ENCODE peak calls at places on chromosomes 13 and 19, in ten cellular contexts. One of them, this sample, is unnamed.

GRCh38 chr19:45526143-45526542 is 18.9 kb downstream of the VASP start:
- DNase-seq in brain microvascular endothelial cell: peak; percentile 53
- DNase-seq in mesothelial cell of epicardium: no peak
- DNase-seq in AG09319: no peak
- DNase-seq in fibroblast of lung: peak; percentile 58
- DNase-seq in kidney: peak; percentile 94
- DNase-seq in sigmoid colon: peak; percentile 83
- DNase-seq in H9: peak; percentile 94
- DNase-seq in GM10248: no peak
- DNase-seq in coronary artery: no peak
- DNase-seq in this sample: peak; percentile 44

GRCh38 chr19:8904597-8904996 is 72.4 kb downstream of the MBD3L1 start:
- DNase-seq in sigmoid colon: no peak
- DNase-seq in fibroblast of lung: no peak
- DNase-seq in GM10248: no peak
- DNase-seq in kidney: no peak
- DNase-seq in H9: no peak
- DNase-seq in AG09319: no peak
- DNase-seq in coronary artery: no peak
- DNase-seq in brain microvascular endothelial cell: no peak
- DNase-seq in mesothelial cell of epicardium: no peak
- DNase-seq in this sample: no peak

GRCh38 chr13:91659583-91660415 is 261.4 kb downstream of the GPC5 start:
- DNase-seq in GM10248: no peak
- DNase-seq in fibroblast of lung: no peak
- DNase-seq in kidney: no peak
- DNase-seq in H9: no peak
- DNase-seq in mesothelial cell of epicardium: no peak
- DNase-seq in brain microvascular endothelial cell: no peak
- DNase-seq in sigmoid colon: no peak
- DNase-seq in coronary artery: no peak
- DNase-seq in AG09319: no peak
- DNase-seq in this sample: no peak

GRCh38 chr13:33441015-33441414 is 155.5 kb upstream of the STARD13 start:
- DNase-seq in AG09319: no peak
- DNase-seq in mesothelial cell of epicardium: no peak
- DNase-seq in sigmoid colon: no peak
- DNase-seq in kidney: no peak
- DNase-seq in H9: peak; percentile 46
- DNase-seq in GM10248: no peak
- DNase-seq in fibroblast of lung: peak; percentile 34
- DNase-seq in coronary artery: no peak
- DNase-seq in brain microvascular endothelial cell: no peak
- DNase-seq in this sample: no peak

GRCh38 chr13:106349080-106349841 is 186.2 kb downstream of the EFNB2 start:
- DNase-seq in GM10248: no peak
- DNase-seq in sigmoid colon: no peak
- DNase-seq in AG09319: no peak
- DNase-seq in mesothelial cell of epicardium: peak; percentile 53
- DNase-seq in coronary artery: no peak
- DNase-seq in H9: peak; percentile 56
- DNase-seq in brain microvascular endothelial cell: peak; percentile 30
- DNase-seq in kidney: no peak
- DNase-seq in fibroblast of lung: no peak
- DNase-seq in this sample: no peak

GRCh38 chr13:30105381-30105780 is 202.0 kb downstream of the KATNAL1 start:
- DNase-seq in brain microvascular endothelial cell: no peak
- DNase-seq in mesothelial cell of epicardium: no peak
- DNase-seq in kidney: no peak
- DNase-seq in H9: peak; percentile 67
- DNase-seq in coronary artery: no peak
- DNase-seq in fibroblast of lung: no peak
- DNase-seq in GM10248: no peak
- DNase-seq in AG09319: no peak
- DNase-seq in sigmoid colon: no peak
- DNase-seq in this sample: no peak

GRCh38 chr19:30752201-30752600 is 380.0 kb downstream of the ZNF536 start:
- DNase-seq in GM10248: no peak
- DNase-seq in fibroblast of lung: no peak
- DNase-seq in AG09319: no peak
- DNase-seq in coronary artery: no peak
- DNase-seq in H9: no peak
- DNase-seq in brain microvascular endothelial cell: no peak
- DNase-seq in kidney: no peak
- DNase-seq in mesothelial cell of epicardium: no peak
- DNase-seq in sigmoid colon: no peak
- DNase-seq in this sample: no peak

GRCh38 chr19:29395712-29396414 is 129.9 kb upstream of the VSTM2B start:
- DNase-seq in GM10248: no peak
- DNase-seq in AG09319: no peak
- DNase-seq in fibroblast of lung: no peak
- DNase-seq in coronary artery: no peak
- DNase-seq in kidney: no peak
- DNase-seq in sigmoid colon: no peak
- DNase-seq in H9: no peak
- DNase-seq in brain microvascular endothelial cell: no peak
- DNase-seq in mesothelial cell of epicardium: no peak
- DNase-seq in this sample: no peak

GRCh38 chr19:35901055-35901644 is 810 bp upstream of the NFKBID start:
- DNase-seq in mesothelial cell of epicardium: no peak
- DNase-seq in kidney: no peak
- DNase-seq in H9: no peak
- DNase-seq in GM10248: no peak
- DNase-seq in brain microvascular endothelial cell: peak; percentile 34
- DNase-seq in AG09319: no peak
- DNase-seq in coronary artery: no peak
- DNase-seq in sigmoid colon: no peak
- DNase-seq in fibroblast of lung: no peak
- DNase-seq in this sample: no peak

GRCh38 chr13:43905435-43906031 is 25.8 kb downstream of the LACC1 start:
- DNase-seq in brain microvascular endothelial cell: peak; percentile 60
- DNase-seq in sigmoid colon: no peak
- DNase-seq in AG09319: no peak
- DNase-seq in H9: no peak
- DNase-seq in kidney: no peak
- DNase-seq in coronary artery: no peak
- DNase-seq in fibroblast of lung: peak; percentile 85
- DNase-seq in GM10248: peak; percentile 48
- DNase-seq in mesothelial cell of epicardium: no peak
- DNase-seq in this sample: peak; percentile 41

GRCh38 chr19:36489920-36490415 is 607 bp upstream of the ZNF566 start:
- DNase-seq in sigmoid colon: no peak
- DNase-seq in AG09319: peak; percentile 83
- DNase-seq in kidney: no peak
- DNase-seq in coronary artery: peak; percentile 83
- DNase-seq in H9: peak; percentile 96
- DNase-seq in brain microvascular endothelial cell: peak; percentile 96
- DNase-seq in fibroblast of lung: peak; percentile 96
- DNase-seq in GM10248: peak; percentile 79
- DNase-seq in mesothelial cell of epicardium: no peak
- DNase-seq in this sample: peak; percentile 70

GRCh38 chr19:31543456-31543855 is 194.2 kb upstream of the TSHZ3 start:
- DNase-seq in coronary artery: peak; percentile 33
- DNase-seq in sigmoid colon: no peak
- DNase-seq in H9: peak; percentile 5
- DNase-seq in kidney: no peak
- DNase-seq in brain microvascular endothelial cell: no peak
- DNase-seq in GM10248: no peak
- DNase-seq in AG09319: no peak
- DNase-seq in mesothelial cell of epicardium: peak; percentile 25
- DNase-seq in fibroblast of lung: no peak
- DNase-seq in this sample: no peak

GRCh38 chr13:23776698-23777570 is 112.3 kb downstream of the MIPEP start:
- DNase-seq in H9: no peak
- DNase-seq in kidney: no peak
- DNase-seq in mesothelial cell of epicardium: no peak
- DNase-seq in fibroblast of lung: no peak
- DNase-seq in GM10248: peak; percentile 50
- DNase-seq in brain microvascular endothelial cell: no peak
- DNase-seq in AG09319: no peak
- DNase-seq in coronary artery: no peak
- DNase-seq in sigmoid colon: no peak
- DNase-seq in this sample: no peak
- TF ChIP-seq CTCF in H9: no peak
- TF ChIP-seq CTCF in kidney: no peak
- TF ChIP-seq CTCF in mesothelial cell of epicardium: no peak
- TF ChIP-seq CTCF in fibroblast of lung: no peak
- TF ChIP-seq CTCF in GM10248: no peak
- TF ChIP-seq CTCF in brain microvascular endothelial cell: no peak
- TF ChIP-seq CTCF in AG09319: no peak
- TF ChIP-seq CTCF in coronary artery: no peak
- TF ChIP-seq CTCF in sigmoid colon: no peak
- TF ChIP-seq CTCF in this sample: no peak

GRCh38 chr19:49430172-49430677 is 5.0 kb downstream of the GFY start:
- DNase-seq in H9: no peak
- DNase-seq in AG09319: no peak
- DNase-seq in brain microvascular endothelial cell: no peak
- DNase-seq in GM10248: no peak
- DNase-seq in kidney: no peak
- DNase-seq in mesothelial cell of epicardium: no peak
- DNase-seq in coronary artery: no peak
- DNase-seq in sigmoid colon: no peak
- DNase-seq in fibroblast of lung: no peak
- DNase-seq in this sample: no peak

GRCh38 chr19:49432141-49433073 is 7.2 kb downstream of the GFY start:
- DNase-seq in GM10248: peak; percentile 39
- DNase-seq in AG09319: no peak
- DNase-seq in mesothelial cell of epicardium: no peak
- DNase-seq in kidney: no peak
- DNase-seq in brain microvascular endothelial cell: no peak
- DNase-seq in H9: peak; percentile 95
- DNase-seq in fibroblast of lung: no peak
- DNase-seq in coronary artery: no peak
- DNase-seq in sigmoid colon: no peak
- DNase-seq in this sample: no peak

GRCh38 chr19:49428547-49429451 is 3.6 kb downstream of the GFY start:
- DNase-seq in AG09319: no peak
- DNase-seq in fibroblast of lung: no peak
- DNase-seq in kidney: no peak
- DNase-seq in sigmoid colon: no peak
- DNase-seq in H9: no peak
- DNase-seq in coronary artery: no peak
- DNase-seq in brain microvascular endothelial cell: no peak
- DNase-seq in GM10248: no peak
- DNase-seq in mesothelial cell of epicardium: no peak
- DNase-seq in this sample: no peak

GRCh38 chr19:49431330-49431749 is 6.2 kb downstream of the GFY start:
- DNase-seq in brain microvascular endothelial cell: no peak
- DNase-seq in kidney: no peak
- DNase-seq in sigmoid colon: no peak
- DNase-seq in AG09319: no peak
- DNase-seq in coronary artery: no peak
- DNase-seq in fibroblast of lung: no peak
- DNase-seq in GM10248: peak; percentile 29
- DNase-seq in H9: no peak
- DNase-seq in mesothelial cell of epicardium: no peak
- DNase-seq in this sample: no peak

DNA sequence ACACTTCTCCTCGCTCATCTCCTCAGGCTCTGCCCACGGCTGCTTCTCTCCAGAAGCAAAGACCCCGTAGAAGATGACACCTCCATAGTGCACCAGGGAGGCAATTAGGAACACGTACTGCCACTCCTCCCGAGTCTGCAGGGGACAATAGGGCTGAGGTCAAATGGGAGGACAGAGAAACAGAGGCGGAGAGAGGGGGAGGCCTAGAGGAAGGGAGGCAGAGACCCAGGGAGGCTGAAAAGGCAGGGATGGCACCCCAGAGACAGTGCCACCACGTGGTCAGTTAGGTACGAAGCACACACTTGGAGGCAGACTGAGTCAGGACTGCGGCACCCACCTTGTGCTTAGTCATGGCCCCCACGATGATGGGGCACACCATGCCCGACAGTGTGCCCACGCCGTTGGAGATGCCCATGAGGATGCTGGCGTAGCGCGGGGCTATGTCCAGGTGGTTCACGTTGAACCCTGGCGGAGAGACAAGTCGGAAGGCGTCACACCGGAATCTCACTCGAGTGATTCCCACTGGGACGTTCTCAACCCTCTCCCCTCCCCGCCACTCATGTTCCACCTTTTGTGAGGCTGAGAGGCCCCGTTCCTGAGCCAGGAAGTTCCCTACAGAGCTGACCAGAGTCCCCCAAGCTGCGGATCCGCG is 5.6 kb downstream of the GFY start:
- DNase-seq in AG09319: no peak
- DNase-seq in coronary artery: no peak
- DNase-seq in fibroblast of lung: no peak
- DNase-seq in brain microvascular endothelial cell: no peak
- DNase-seq in sigmoid colon: no peak
- DNase-seq in GM10248: peak; percentile 61
- DNase-seq in H9: no peak
- DNase-seq in mesothelial cell of epicardium: no peak
- DNase-seq in kidney: no peak
- DNase-seq in this sample: no peak
- TF ChIP-seq CTCF in AG09319: no peak
- TF ChIP-seq CTCF in coronary artery: no peak
- TF ChIP-seq CTCF in fibroblast of lung: no peak
- TF ChIP-seq CTCF in brain microvascular endothelial cell: peak; percentile 50
- TF ChIP-seq CTCF in sigmoid colon: no peak
- TF ChIP-seq CTCF in GM10248: no peak
- TF ChIP-seq CTCF in H9: peak; percentile 58
- TF ChIP-seq CTCF in mesothelial cell of epicardium: no peak
- TF ChIP-seq CTCF in kidney: no peak
- TF ChIP-seq CTCF in this sample: peak; percentile 34

DNA sequence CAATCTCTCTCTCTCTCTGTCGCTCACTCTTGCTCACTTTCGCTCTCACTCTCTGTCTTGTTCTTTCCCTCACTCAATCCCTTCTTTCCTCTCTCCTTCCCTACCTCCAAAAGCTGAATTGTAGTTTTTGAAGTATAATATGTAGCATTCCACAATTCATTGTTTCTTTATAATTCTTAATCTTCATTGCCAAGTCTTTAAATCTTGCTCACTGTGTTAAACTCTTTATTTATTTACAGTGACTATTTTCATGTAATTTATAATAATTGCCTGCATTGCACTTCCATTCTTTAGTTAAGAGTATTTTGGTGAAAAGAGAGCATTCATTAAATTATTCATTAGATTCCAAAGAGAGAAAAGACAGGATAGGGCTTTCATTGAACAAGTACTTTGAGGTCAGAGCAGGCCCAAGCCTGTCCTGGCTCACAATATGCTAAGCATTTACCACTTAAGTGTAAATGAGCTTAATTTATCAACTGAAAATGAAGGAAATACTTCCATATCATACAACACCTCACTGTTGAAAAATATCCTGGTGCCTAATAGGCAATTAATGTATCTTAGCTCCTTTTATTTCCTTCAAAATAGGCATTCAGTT is 257.4 kb upstream of the SLITRK1 start:
- DNase-seq in H9: no peak
- DNase-seq in sigmoid colon: no peak
- DNase-seq in brain microvascular endothelial cell: no peak
- DNase-seq in GM10248: no peak
- DNase-seq in fibroblast of lung: no peak
- DNase-seq in coronary artery: no peak
- DNase-seq in mesothelial cell of epicardium: no peak
- DNase-seq in AG09319: no peak
- DNase-seq in kidney: no peak
- DNase-seq in this sample: no peak
- TF ChIP-seq CTCF in H9: no peak
- TF ChIP-seq CTCF in sigmoid colon: no peak
- TF ChIP-seq CTCF in brain microvascular endothelial cell: no peak
- TF ChIP-seq CTCF in GM10248: no peak
- TF ChIP-seq CTCF in fibroblast of lung: no peak
- TF ChIP-seq CTCF in coronary artery: no peak
- TF ChIP-seq CTCF in mesothelial cell of epicardium: no peak
- TF ChIP-seq CTCF in AG09319: no peak
- TF ChIP-seq CTCF in kidney: no peak
- TF ChIP-seq CTCF in this sample: no peak

GRCh38 chr19:17716309-17716929 is 2.9 kb upstream of the MAP1S start:
- DNase-seq in mesothelial cell of epicardium: no peak
- DNase-seq in fibroblast of lung: no peak
- DNase-seq in brain microvascular endothelial cell: no peak
- DNase-seq in kidney: no peak
- DNase-seq in coronary artery: no peak
- DNase-seq in AG09319: no peak
- DNase-seq in sigmoid colon: no peak
- DNase-seq in GM10248: no peak
- DNase-seq in H9: no peak
- DNase-seq in this sample: no peak
- TF ChIP-seq CTCF in mesothelial cell of epicardium: peak; percentile 21
- TF ChIP-seq CTCF in fibroblast of lung: no peak
- TF ChIP-seq CTCF in brain microvascular endothelial cell: peak; percentile 36
- TF ChIP-seq CTCF in kidney: no peak
- TF ChIP-seq CTCF in coronary artery: no peak
- TF ChIP-seq CTCF in AG09319: no peak
- TF ChIP-seq CTCF in sigmoid colon: no peak
- TF ChIP-seq CTCF in GM10248: no peak
- TF ChIP-seq CTCF in H9: peak; percentile 52
- TF ChIP-seq CTCF in this sample: peak; percentile 31

This sample was measured in neural crest cell.